ENCODE peak calls at places on chromosomes 2 and 18, in four cellular contexts. M is PC-3, O is A673, U is fibroblast of lung. X is an unnamed sample.
A peak's percentile ranks its signal among the peaks of the same experiment; 100 is the strongest.

GRCh38 chr2:72994282-72994990 is 77.1 kb downstream of the SFXN5 start:
- DNase-seq in M (no peak), O (no peak), U (no peak), X (no peak)

GRCh38 chr18:48079885-48080284 is 149.4 kb upstream of the SMAD2 start:
- DNase-seq in M (no peak), O (no peak), U (no peak), X (no peak)

GRCh38 chr2:185583058-185583816 is 155.4 kb upstream of the FSIP2 start:
- DNase-seq in M (peak; percentile 97), O (no peak), U (peak; percentile 8), X (peak; percentile 67)

GRCh38 chr2:1011985-1012384 is 61.3 kb downstream of the SNTG2 start:
- DNase-seq in M (no peak), O (no peak), U (no peak), X (no peak)

GRCh38 chr18:42192251-42193248 is 237.5 kb downstream of the PIK3C3 start:
- DNase-seq in M (peak; percentile 60), O (no peak), U (peak; percentile 1), X (no peak)

GRCh38 chr18:41681138-41681881 is 273.7 kb upstream of the PIK3C3 start:
- DNase-seq in M (peak; percentile 59), O (no peak), U (peak; percentile 25), X (no peak)

GRCh38 chr2:114610677-114611076 is 168.2 kb downstream of the DPP10 start:
- DNase-seq in M (no peak), O (no peak), U (no peak), X (no peak)

GRCh38 chr18:76546282-76546572 is 51.2 kb upstream of the ZNF516 start:
- DNase-seq in M (no peak), O (peak; percentile 87), U (no peak), X (no peak)

GRCh38 chr2:70354264-70354949 is 52.5 kb upstream of the FAM136A start:
- DNase-seq in M (peak; percentile 60), O (no peak), U (no peak), X (no peak)

GRCh38 chr2:63661076-63661475 is 72.3 kb downstream of the MDH1 start:
- DNase-seq in M (peak; percentile 55), O (peak; percentile 70), U (peak; percentile 50), X (no peak)

GRCh38 chr2:128735296-128735960 is 416.8 kb upstream of the HS6ST1 start:
- DNase-seq in M (no peak), O (no peak), U (no peak), X (no peak)

GRCh38 chr2:85886585-85886984 is 2.2 kb downstream of the ST3GAL5 start:
- DNase-seq in M (peak; percentile 56), O (peak; percentile 87), U (peak; percentile 76), X (no peak)

GRCh38 chr18:14970027-14970426 is 222.1 kb downstream of the ANKRD30B start:
- DNase-seq in M (peak; percentile 93), O (no peak), U (peak; percentile 33), X (no peak)

GRCh38 chr2:96817882-96818281 is 1.8 kb downstream of the CNNM3 start:
- DNase-seq in M (no peak), O (no peak), U (no peak), X (no peak)

GRCh38 chr2:178796079-178796677 is 11.0 kb downstream of the TTN start:
- DNase-seq in M (peak; percentile 82), O (peak; percentile 41), U (peak; percentile 81), X (no peak)

GRCh38 chr2:25492726-25493125 is 151.0 kb upstream of the DNMT3A start:
- DNase-seq in M (no peak), O (no peak), U (no peak), X (no peak)

GRCh38 chr2:240250150-240250984 is 109.9 kb upstream of the OTOS start:
- DNase-seq in M (no peak), O (no peak), U (no peak), X (no peak)

GRCh38 chr2:127592761-127593227 is 53.2 kb upstream of the GPR17 start:
- DNase-seq in M (no peak), O (no peak), U (no peak), X (no peak)

GRCh38 chr2:600542-601386 is 76.4 kb downstream of the TMEM18 start:
- DNase-seq in M (no peak), O (no peak), U (no peak), X (no peak)

GRCh38 chr2:236600892-236601291 is 31.3 kb downstream of the ACKR3 start:
- DNase-seq in M (peak; percentile 52), O (no peak), U (no peak), X (peak; percentile 21)

GRCh38 chr2:226839960-226840359 is 4.1 kb downstream of the RHBDD1 start:
- DNase-seq in M (no peak), O (no peak), U (no peak), X (no peak)

GRCh38 chr18:7677001-7677400 is 109.9 kb downstream of the PTPRM start:
- DNase-seq in M (no peak), O (no peak), U (peak; percentile 48), X (no peak)

GRCh38 chr2:20667151-20667530 is 197 bp downstream of the GDF7 start:
- DNase-seq in M (no peak), O (no peak), U (no peak), X (no peak)

GRCh38 chr2:20666114-20666363 is 905 bp upstream of the GDF7 start:
- DNase-seq in M (no peak), O (no peak), U (no peak), X (no peak)

GRCh38 chr2:20665261-20666113 is 1.5 kb upstream of the GDF7 start:
- DNase-seq in M (no peak), O (no peak), U (no peak), X (no peak)

GRCh38 chr2:20667531-20668401 is 822 bp downstream of the GDF7 start:
- DNase-seq in M (no peak), O (no peak), U (no peak), X (no peak)

GRCh38 chr2:20666364-20667150 is at the start of gene GDF7:
- DNase-seq in M (no peak), O (no peak), U (no peak), X (no peak)
- TF ChIP-seq EZH2 in M (peak; percentile 89), O (peak; percentile 99), U (no peak), X (peak; percentile 95)

DNA sequence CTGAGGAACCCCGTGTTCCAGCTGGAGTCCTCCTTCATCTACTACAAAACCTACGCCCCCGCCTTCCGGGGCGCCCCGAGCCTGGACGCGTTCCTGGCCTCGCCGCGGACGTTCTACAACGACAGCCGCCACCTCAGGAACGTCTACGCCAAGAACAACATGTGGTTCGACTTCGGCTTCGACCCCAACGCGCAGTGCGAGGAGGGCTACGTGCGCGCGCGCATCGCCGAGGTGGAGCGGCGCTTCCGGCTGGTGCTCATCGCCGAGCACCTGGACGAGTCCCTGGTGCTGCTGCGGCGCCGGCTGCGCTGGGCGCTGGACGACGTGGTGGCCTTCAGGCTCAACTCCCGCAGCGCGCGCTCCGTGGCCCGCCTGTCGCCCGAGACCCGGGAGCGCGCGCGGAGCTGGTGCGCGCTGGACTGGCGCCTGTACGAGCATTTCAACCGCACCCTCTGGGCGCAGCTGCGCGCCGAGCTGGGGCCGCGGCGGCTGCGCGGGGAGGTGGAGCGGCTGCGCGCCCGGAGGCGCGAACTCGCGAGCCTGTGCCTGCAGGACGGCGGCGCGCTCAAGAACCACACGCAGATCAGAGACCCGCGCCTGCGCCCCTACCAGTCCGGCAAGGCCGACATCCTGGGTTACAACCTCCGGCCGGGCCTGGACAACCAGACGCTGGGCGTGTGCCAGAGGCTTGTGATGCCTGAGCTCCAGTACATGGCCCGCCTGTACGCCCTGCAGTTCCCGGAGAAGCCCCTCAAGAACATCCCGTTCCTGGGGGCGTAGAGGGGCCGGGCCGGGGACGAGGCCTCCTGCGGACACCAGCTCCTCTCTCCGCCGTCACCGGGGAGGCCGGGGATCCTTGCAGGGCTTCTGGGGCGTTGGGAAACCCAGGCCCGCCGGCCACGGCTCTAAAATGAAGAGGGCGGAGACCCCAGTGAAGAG is 5.3 kb upstream of the NEU4 start:
- DNase-seq in M (no peak), O (peak; percentile 80), U (peak; percentile 32), X (no peak)
- TF ChIP-seq EZH2 in M (no peak), O (no peak), U (no peak), X (no peak)

GRCh38 chr2:38074047-38074774 is 1.7 kb downstream of the CYP1B1 start:
- DNase-seq in M (peak; percentile 22), O (no peak), U (no peak), X (no peak)

GRCh38 chr2:38076250-38076709 is 329 bp upstream of the CYP1B1 start:
- DNase-seq in M (peak; percentile 74), O (peak; percentile 85), U (peak; percentile 89), X (no peak)

GRCh38 chr2:38075436-38076249 is at the start of gene CYP1B1:
- DNase-seq in M (no peak), O (no peak), U (no peak), X (no peak)

GRCh38 chr2:38073211-38074005 is 2.5 kb downstream of the CYP1B1 start:
- DNase-seq in M (peak; percentile 36), O (no peak), U (no peak), X (no peak)

GRCh38 chr2:38074775-38075435 is 1.0 kb downstream of the CYP1B1 start:
- DNase-seq in M (peak; percentile 39), O (no peak), U (peak; percentile 47), X (no peak)
- TF ChIP-seq EZH2 in M (peak; percentile 46), O (no peak), U (peak; percentile 12), X (no peak)

DNA sequence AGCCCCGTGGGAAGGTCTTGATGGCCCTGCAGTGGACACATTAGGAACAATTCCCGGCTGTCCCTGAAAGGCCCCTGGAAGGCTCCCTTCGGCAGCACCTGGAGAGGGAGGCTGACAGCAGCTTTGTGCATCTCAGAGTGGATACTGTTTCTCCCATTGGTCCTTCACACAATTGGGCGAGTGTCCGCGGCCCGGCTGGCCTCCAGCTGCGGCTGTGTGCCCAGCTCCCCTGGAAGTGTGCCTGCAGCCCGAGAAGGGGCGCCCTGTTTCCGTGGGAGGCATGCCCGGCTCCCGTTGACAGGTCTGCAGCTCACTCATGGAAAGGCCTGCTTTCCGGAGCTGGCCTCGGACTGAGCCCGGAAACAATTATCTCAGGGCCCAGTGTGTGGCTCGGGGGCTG is 103.7 kb downstream of the LPIN1 start:
- DNase-seq in M (no peak), O (no peak), U (no peak), X (no peak)
- TF ChIP-seq EZH2 in M (no peak), O (no peak), U (no peak), X (no peak)

DNA sequence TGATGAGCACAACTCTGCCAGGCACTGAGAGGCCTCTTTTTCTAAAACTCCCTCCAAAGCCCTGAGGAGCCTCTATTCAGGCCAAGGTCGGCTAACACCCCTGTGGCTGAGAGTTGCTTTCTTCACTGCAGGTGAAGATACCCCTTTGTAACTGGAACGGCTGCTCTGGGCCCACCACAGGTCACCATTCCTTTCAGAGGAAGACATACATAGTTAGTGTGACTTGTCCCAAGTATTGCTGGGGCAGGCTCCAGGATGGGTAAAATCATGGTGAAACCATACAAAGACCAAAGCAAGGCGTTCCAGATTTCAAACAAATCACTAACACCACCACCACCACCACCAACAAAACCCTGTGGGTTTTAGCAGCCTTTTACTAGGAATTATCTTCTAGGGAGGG is 36.8 kb downstream of the CHST10 start:
- DNase-seq in M (no peak), O (no peak), U (no peak), X (no peak)
- TF ChIP-seq EZH2 in M (no peak), O (no peak), U (no peak), X (no peak)

X was measured in keratinocyte.